ENCODE peak calls at places on chromosomes 11 and 22, in nine cellular contexts. One of them, this sample, is unnamed.

GRCh38 chr11:45625611-45626010 is 39.8 kb downstream of the CHST1 start:
- DNase-seq in dorsolateral prefrontal cortex: no peak
- DNase-seq in cardiac fibroblast: no peak
- DNase-seq in endothelial cell: no peak
- DNase-seq in neural progenitor cell: no peak
- DNase-seq in WERI-Rb-1: no peak
- DNase-seq in kidney: no peak
- DNase-seq in brain microvascular endothelial cell: no peak
- DNase-seq in kidney epithelial cell: no peak
- DNase-seq in this sample: no peak

GRCh38 chr22:21106000-21106399 is 60.3 kb downstream of the LRRC74B start:
- DNase-seq in dorsolateral prefrontal cortex: no peak
- DNase-seq in cardiac fibroblast: no peak
- DNase-seq in endothelial cell: no peak
- DNase-seq in neural progenitor cell: no peak
- DNase-seq in WERI-Rb-1: no peak
- DNase-seq in kidney: no peak
- DNase-seq in brain microvascular endothelial cell: no peak
- DNase-seq in kidney epithelial cell: no peak
- DNase-seq in this sample: no peak

GRCh38 chr11:46335858-46336600 is 11.2 kb upstream of the DGKZ start:
- DNase-seq in dorsolateral prefrontal cortex: no peak
- DNase-seq in cardiac fibroblast: no peak
- DNase-seq in endothelial cell: no peak
- DNase-seq in neural progenitor cell: peak
- DNase-seq in WERI-Rb-1: no peak
- DNase-seq in kidney: no peak
- DNase-seq in brain microvascular endothelial cell: no peak
- DNase-seq in kidney epithelial cell: no peak
- DNase-seq in this sample: no peak

GRCh38 chr11:8799273-8799672 is 111.7 kb upstream of the AKIP1 start:
- DNase-seq in dorsolateral prefrontal cortex: no peak
- DNase-seq in cardiac fibroblast: no peak
- DNase-seq in endothelial cell: no peak
- DNase-seq in neural progenitor cell: no peak
- DNase-seq in WERI-Rb-1: no peak
- DNase-seq in kidney: no peak
- DNase-seq in brain microvascular endothelial cell: no peak
- DNase-seq in kidney epithelial cell: no peak
- DNase-seq in this sample: no peak

GRCh38 chr22:38176170-38176741 is 5.4 kb downstream of the PLA2G6 start:
- DNase-seq in dorsolateral prefrontal cortex: no peak
- DNase-seq in cardiac fibroblast: peak
- DNase-seq in endothelial cell: peak
- DNase-seq in neural progenitor cell: no peak
- DNase-seq in WERI-Rb-1: peak
- DNase-seq in kidney: peak
- DNase-seq in brain microvascular endothelial cell: peak
- DNase-seq in kidney epithelial cell: peak
- DNase-seq in this sample: peak

GRCh38 chr11:128488471-128488870 is 98.9 kb downstream of the ETS1 start:
- DNase-seq in dorsolateral prefrontal cortex: no peak
- DNase-seq in cardiac fibroblast: peak
- DNase-seq in endothelial cell: no peak
- DNase-seq in neural progenitor cell: no peak
- DNase-seq in WERI-Rb-1: no peak
- DNase-seq in kidney: no peak
- DNase-seq in brain microvascular endothelial cell: peak
- DNase-seq in kidney epithelial cell: no peak
- DNase-seq in this sample: no peak

GRCh38 chr22:34055525-34056200 is 135.4 kb upstream of the LARGE1 start:
- DNase-seq in dorsolateral prefrontal cortex: no peak
- DNase-seq in cardiac fibroblast: peak
- DNase-seq in endothelial cell: no peak
- DNase-seq in neural progenitor cell: peak
- DNase-seq in WERI-Rb-1: peak
- DNase-seq in kidney: no peak
- DNase-seq in brain microvascular endothelial cell: no peak
- DNase-seq in kidney epithelial cell: no peak
- DNase-seq in this sample: no peak

GRCh38 chr11:71446942-71447688 is 1.1 kb downstream of the DHCR7 start:
- DNase-seq in dorsolateral prefrontal cortex: no peak
- DNase-seq in cardiac fibroblast: peak
- DNase-seq in endothelial cell: no peak
- DNase-seq in neural progenitor cell: peak
- DNase-seq in WERI-Rb-1: no peak
- DNase-seq in kidney: peak
- DNase-seq in brain microvascular endothelial cell: peak
- DNase-seq in kidney epithelial cell: peak
- DNase-seq in this sample: no peak

GRCh38 chr22:46033256-46034200 is 56.6 kb upstream of the WNT7B start:
- DNase-seq in dorsolateral prefrontal cortex: no peak
- DNase-seq in cardiac fibroblast: no peak
- DNase-seq in endothelial cell: no peak
- DNase-seq in neural progenitor cell: no peak
- DNase-seq in WERI-Rb-1: no peak
- DNase-seq in kidney: peak
- DNase-seq in brain microvascular endothelial cell: no peak
- DNase-seq in kidney epithelial cell: no peak
- DNase-seq in this sample: no peak

GRCh38 chr22:45602824-45603301 is 68.8 kb upstream of the ATXN10 start:
- DNase-seq in dorsolateral prefrontal cortex: no peak
- DNase-seq in cardiac fibroblast: peak
- DNase-seq in endothelial cell: no peak
- DNase-seq in neural progenitor cell: peak
- DNase-seq in WERI-Rb-1: no peak
- DNase-seq in kidney: peak
- DNase-seq in brain microvascular endothelial cell: peak
- DNase-seq in kidney epithelial cell: no peak
- DNase-seq in this sample: no peak

GRCh38 chr11:15199693-15200092 is 85.0 kb downstream of the INSC start:
- DNase-seq in dorsolateral prefrontal cortex: no peak
- DNase-seq in cardiac fibroblast: peak
- DNase-seq in endothelial cell: no peak
- DNase-seq in neural progenitor cell: no peak
- DNase-seq in WERI-Rb-1: no peak
- DNase-seq in kidney: peak
- DNase-seq in brain microvascular endothelial cell: no peak
- DNase-seq in kidney epithelial cell: no peak
- DNase-seq in this sample: no peak

GRCh38 chr11:83662494-83662893 is 376.3 kb upstream of the CCDC90B start:
- DNase-seq in dorsolateral prefrontal cortex: no peak
- DNase-seq in cardiac fibroblast: no peak
- DNase-seq in endothelial cell: no peak
- DNase-seq in neural progenitor cell: no peak
- DNase-seq in WERI-Rb-1: no peak
- DNase-seq in kidney: no peak
- DNase-seq in brain microvascular endothelial cell: no peak
- DNase-seq in kidney epithelial cell: no peak
- DNase-seq in this sample: no peak

GRCh38 chr11:44083906-44084305 is 11.6 kb upstream of the EXT2 start:
- DNase-seq in dorsolateral prefrontal cortex: no peak
- DNase-seq in cardiac fibroblast: peak
- DNase-seq in endothelial cell: no peak
- DNase-seq in neural progenitor cell: no peak
- DNase-seq in WERI-Rb-1: no peak
- DNase-seq in kidney: no peak
- DNase-seq in brain microvascular endothelial cell: peak
- DNase-seq in kidney epithelial cell: no peak
- DNase-seq in this sample: no peak

GRCh38 chr11:44085330-44085729 is 10.1 kb upstream of the EXT2 start:
- DNase-seq in dorsolateral prefrontal cortex: no peak
- DNase-seq in cardiac fibroblast: no peak
- DNase-seq in endothelial cell: no peak
- DNase-seq in neural progenitor cell: no peak
- DNase-seq in WERI-Rb-1: no peak
- DNase-seq in kidney: no peak
- DNase-seq in brain microvascular endothelial cell: no peak
- DNase-seq in kidney epithelial cell: no peak
- DNase-seq in this sample: no peak

GRCh38 chr11:44082645-44083044 is 12.8 kb upstream of the EXT2 start:
- DNase-seq in dorsolateral prefrontal cortex: no peak
- DNase-seq in cardiac fibroblast: no peak
- DNase-seq in endothelial cell: no peak
- DNase-seq in neural progenitor cell: no peak
- DNase-seq in WERI-Rb-1: no peak
- DNase-seq in kidney: no peak
- DNase-seq in brain microvascular endothelial cell: no peak
- DNase-seq in kidney epithelial cell: no peak
- DNase-seq in this sample: no peak

GRCh38 chr11:44080951-44081350 is 14.5 kb upstream of the EXT2 start:
- DNase-seq in dorsolateral prefrontal cortex: no peak
- DNase-seq in cardiac fibroblast: no peak
- DNase-seq in endothelial cell: no peak
- DNase-seq in neural progenitor cell: no peak
- DNase-seq in WERI-Rb-1: no peak
- DNase-seq in kidney: no peak
- DNase-seq in brain microvascular endothelial cell: no peak
- DNase-seq in kidney epithelial cell: no peak
- DNase-seq in this sample: no peak

GRCh38 chr11:44083433-44083832 is 12.0 kb upstream of the EXT2 start:
- DNase-seq in dorsolateral prefrontal cortex: no peak
- DNase-seq in cardiac fibroblast: no peak
- DNase-seq in endothelial cell: no peak
- DNase-seq in neural progenitor cell: no peak
- DNase-seq in WERI-Rb-1: no peak
- DNase-seq in kidney: no peak
- DNase-seq in brain microvascular endothelial cell: no peak
- DNase-seq in kidney epithelial cell: no peak
- DNase-seq in this sample: no peak
- TF ChIP-seq CTCF in dorsolateral prefrontal cortex: no peak
- TF ChIP-seq CTCF in cardiac fibroblast: no peak
- TF ChIP-seq CTCF in endothelial cell: no peak
- TF ChIP-seq CTCF in neural progenitor cell: no peak
- TF ChIP-seq CTCF in WERI-Rb-1: no peak
- TF ChIP-seq CTCF in kidney: no peak
- TF ChIP-seq CTCF in brain microvascular endothelial cell: no peak
- TF ChIP-seq CTCF in kidney epithelial cell: no peak
- TF ChIP-seq CTCF in this sample: no peak

GRCh38 chr22:22171357-22172218 is 73.0 kb upstream of the VPREB1 start:
- DNase-seq in dorsolateral prefrontal cortex: no peak
- DNase-seq in cardiac fibroblast: peak
- DNase-seq in endothelial cell: peak
- DNase-seq in neural progenitor cell: peak
- DNase-seq in WERI-Rb-1: peak
- DNase-seq in kidney: no peak
- DNase-seq in brain microvascular endothelial cell: no peak
- DNase-seq in kidney epithelial cell: no peak
- DNase-seq in this sample: no peak
- TF ChIP-seq CTCF in dorsolateral prefrontal cortex: no peak
- TF ChIP-seq CTCF in cardiac fibroblast: peak
- TF ChIP-seq CTCF in endothelial cell: peak
- TF ChIP-seq CTCF in neural progenitor cell: peak
- TF ChIP-seq CTCF in WERI-Rb-1: peak
- TF ChIP-seq CTCF in kidney: peak
- TF ChIP-seq CTCF in brain microvascular endothelial cell: peak
- TF ChIP-seq CTCF in kidney epithelial cell: peak
- TF ChIP-seq CTCF in this sample: no peak

GRCh38 chr11:96447711-96448110 is 57.9 kb downstream of the JRKL start:
- DNase-seq in dorsolateral prefrontal cortex: no peak
- DNase-seq in cardiac fibroblast: no peak
- DNase-seq in endothelial cell: no peak
- DNase-seq in neural progenitor cell: no peak
- DNase-seq in WERI-Rb-1: no peak
- DNase-seq in kidney: no peak
- DNase-seq in brain microvascular endothelial cell: no peak
- DNase-seq in kidney epithelial cell: no peak
- DNase-seq in this sample: no peak

GRCh38 chr11:96448225-96448624 is 58.4 kb downstream of the JRKL start:
- DNase-seq in dorsolateral prefrontal cortex: no peak
- DNase-seq in cardiac fibroblast: no peak
- DNase-seq in endothelial cell: no peak
- DNase-seq in neural progenitor cell: no peak
- DNase-seq in WERI-Rb-1: no peak
- DNase-seq in kidney: no peak
- DNase-seq in brain microvascular endothelial cell: no peak
- DNase-seq in kidney epithelial cell: no peak
- DNase-seq in this sample: no peak

DNA sequence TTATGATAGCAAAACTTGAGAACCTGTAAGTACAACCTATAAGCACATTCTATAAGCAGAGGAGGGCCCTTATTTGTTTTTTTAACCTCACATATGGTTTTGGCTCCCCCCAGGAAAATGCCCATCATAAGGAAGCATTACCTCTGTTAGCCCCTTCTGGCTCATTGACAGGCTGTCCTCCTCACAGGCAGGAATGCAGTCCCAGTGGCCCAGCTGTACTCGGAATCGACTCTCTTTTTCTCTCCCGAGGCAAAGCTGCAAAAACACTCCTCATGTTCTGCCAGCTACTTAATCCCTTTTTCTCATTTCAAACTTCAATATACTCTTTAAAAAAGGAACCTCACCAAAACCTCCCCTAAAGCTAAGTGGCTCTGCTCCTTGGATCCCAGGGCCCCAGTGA is 57.4 kb downstream of the JRKL start:
- DNase-seq in dorsolateral prefrontal cortex: no peak
- DNase-seq in cardiac fibroblast: no peak
- DNase-seq in endothelial cell: no peak
- DNase-seq in neural progenitor cell: no peak
- DNase-seq in WERI-Rb-1: no peak
- DNase-seq in kidney: no peak
- DNase-seq in brain microvascular endothelial cell: no peak
- DNase-seq in kidney epithelial cell: no peak
- DNase-seq in this sample: no peak
- TF ChIP-seq CTCF in dorsolateral prefrontal cortex: no peak
- TF ChIP-seq CTCF in cardiac fibroblast: no peak
- TF ChIP-seq CTCF in endothelial cell: no peak
- TF ChIP-seq CTCF in neural progenitor cell: no peak
- TF ChIP-seq CTCF in WERI-Rb-1: no peak
- TF ChIP-seq CTCF in kidney: no peak
- TF ChIP-seq CTCF in brain microvascular endothelial cell: no peak
- TF ChIP-seq CTCF in kidney epithelial cell: no peak
- TF ChIP-seq CTCF in this sample: no peak

DNA sequence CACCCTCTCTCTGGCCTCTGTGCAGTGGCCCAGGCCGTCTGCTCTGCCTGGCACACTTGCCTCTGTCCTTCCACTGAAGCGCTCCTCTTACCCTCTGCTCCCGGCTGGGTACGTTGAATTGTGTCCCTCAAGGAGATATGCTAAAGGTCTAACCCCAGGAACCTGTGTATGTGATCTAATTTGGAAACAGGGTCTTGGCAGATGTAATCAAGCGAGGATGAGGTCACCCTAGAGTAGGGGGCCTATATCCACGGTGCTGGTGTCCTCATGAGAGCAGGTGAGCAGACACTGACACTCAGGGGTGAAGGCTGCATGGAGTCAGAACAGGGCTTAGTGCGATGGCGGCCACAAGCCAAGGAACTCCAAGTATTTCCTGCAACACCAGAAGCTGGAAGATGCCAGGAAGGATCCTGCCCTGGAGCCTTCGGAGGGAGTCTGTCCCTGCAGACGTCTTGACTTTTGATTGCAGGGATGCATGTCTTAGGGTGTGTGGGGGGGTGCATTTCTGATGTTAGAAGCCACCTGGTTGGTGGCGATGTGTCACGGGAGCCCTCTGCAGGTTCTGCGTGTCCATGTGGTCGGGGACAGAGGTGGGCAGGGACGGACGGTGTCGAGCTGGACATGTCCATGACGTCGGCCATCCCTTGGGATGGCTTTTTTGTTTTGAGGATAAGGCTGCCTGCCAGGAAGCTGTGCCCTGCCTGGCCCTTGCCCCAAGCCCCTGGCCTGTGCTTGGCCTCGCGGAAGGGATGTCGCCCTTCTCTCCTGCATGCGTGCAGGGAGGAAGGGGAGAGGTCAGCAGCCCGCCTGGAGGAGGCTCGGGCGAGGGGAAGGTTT is 68.6 kb downstream of the LRP5 start:
- DNase-seq in dorsolateral prefrontal cortex: no peak
- DNase-seq in cardiac fibroblast: peak
- DNase-seq in endothelial cell: no peak
- DNase-seq in neural progenitor cell: no peak
- DNase-seq in WERI-Rb-1: no peak
- DNase-seq in kidney: no peak
- DNase-seq in brain microvascular endothelial cell: no peak
- DNase-seq in kidney epithelial cell: no peak
- DNase-seq in this sample: no peak
- TF ChIP-seq CTCF in dorsolateral prefrontal cortex: no peak
- TF ChIP-seq CTCF in cardiac fibroblast: no peak
- TF ChIP-seq CTCF in endothelial cell: no peak
- TF ChIP-seq CTCF in neural progenitor cell: no peak
- TF ChIP-seq CTCF in WERI-Rb-1: peak
- TF ChIP-seq CTCF in kidney: no peak
- TF ChIP-seq CTCF in brain microvascular endothelial cell: no peak
- TF ChIP-seq CTCF in kidney epithelial cell: no peak
- TF ChIP-seq CTCF in this sample: no peak